ENCODE peak calls at places on chromosomes 3 and 15, in seven cellular contexts. U is HCEC 1CT, O is glutamatergic neuron, H is T follicular helper cell, F is HFFc6, T is Peyer's patch, D is HT1080. P is an unnamed sample.
A peak's percentile ranks its signal among the peaks of the same experiment; 100 is the strongest.

GRCh38 chr3:16319307-16319706 is 54.3 kb downstream of the OXNAD1 start:
- DNase-seq in U (no peak), O (no peak), H (peak; percentile 75), F (no peak), T (no peak), D (peak; percentile 23), P (no peak)

GRCh38 chr3:190552969-190553759 is 39.3 kb downstream of the IL1RAP start:
- DNase-seq in U (no peak), O (no peak), H (no peak), F (no peak), T (no peak), D (no peak), P (no peak)

GRCh38 chr15:101140697-101141065 is 111.2 kb downstream of the CHSY1 start:
- DNase-seq in U (no peak), O (no peak), H (no peak), F (no peak), T (no peak), D (no peak), P (no peak)

GRCh38 chr3:187746479-187747335 is 1.4 kb upstream of the BCL6 start:
- DNase-seq in U (peak; percentile 11), O (no peak), H (no peak), F (peak; percentile 8), T (no peak), D (no peak), P (peak; percentile 59)

GRCh38 chr3:116474356-116475200 is 29.3 kb upstream of the LSAMP start:
- DNase-seq in U (no peak), O (peak; percentile 67), H (no peak), F (no peak), T (no peak), D (no peak), P (no peak)

GRCh38 chr3:100492810-100493140 is 356 bp downstream of the TMEM45A start:
- DNase-seq in U (no peak), O (no peak), H (no peak), F (no peak), T (no peak), D (no peak), P (no peak)

GRCh38 chr3:66153471-66153870 is 67.3 kb upstream of the SLC25A26 start:
- DNase-seq in U (no peak), O (no peak), H (no peak), F (no peak), T (no peak), D (no peak), P (no peak)

GRCh38 chr15:48966595-48967301 is 3.0 kb upstream of the SHC4 start:
- DNase-seq in U (peak; percentile 82), O (no peak), H (no peak), F (peak; percentile 66), T (no peak), D (peak; percentile 88), P (no peak)

GRCh38 chr15:22227961-22228762 is 147.8 kb downstream of the OR4M2 start:
- DNase-seq in U (no peak), O (no peak), H (no peak), F (no peak), T (no peak), D (no peak), P (no peak)

GRCh38 chr3:165797551-165797950 is 39.7 kb downstream of the BCHE start:
- DNase-seq in U (no peak), O (no peak), H (no peak), F (no peak), T (no peak), D (no peak), P (no peak)

GRCh38 chr3:149717391-149718056 is 34.8 kb downstream of the COMMD2 start:
- DNase-seq in U (peak; percentile 75), O (peak; percentile 37), H (no peak), F (peak; percentile 72), T (no peak), D (peak; percentile 78), P (peak; percentile 33)

GRCh38 chr3:193134895-193135294 is 106.1 kb upstream of the PLAAT1 start:
- DNase-seq in U (peak; percentile 80), O (no peak), H (no peak), F (peak; percentile 81), T (no peak), D (peak; percentile 96), P (no peak)

GRCh38 chr3:39141211-39141995 is 12.0 kb downstream of the CSRNP1 start:
- DNase-seq in U (no peak), O (no peak), H (no peak), F (peak; percentile 40), T (peak; percentile 83), D (no peak), P (no peak)

GRCh38 chr3:32817561-32818430 is at the start of gene TRIM71:
- DNase-seq in U (no peak), O (peak; percentile 38), H (no peak), F (no peak), T (no peak), D (no peak), P (no peak)

GRCh38 chr15:69225355-69226027 is 65.1 kb downstream of the GLCE start:
- DNase-seq in U (peak; percentile 61), O (no peak), H (no peak), F (peak; percentile 46), T (no peak), D (peak; percentile 29), P (no peak)

GRCh38 chr3:190307164-190307545 is 15.1 kb downstream of the CLDN1 start:
- DNase-seq in U (no peak), O (no peak), H (no peak), F (no peak), T (no peak), D (no peak), P (no peak)

GRCh38 chr15:34783986-34784385 is 11.4 kb downstream of the ACTC1 start:
- DNase-seq in U (no peak), O (no peak), H (no peak), F (no peak), T (no peak), D (no peak), P (no peak)

GRCh38 chr15:59296181-59296617 is 76.5 kb downstream of the MYO1E start:
- DNase-seq in U (peak; percentile 92), O (no peak), H (no peak), F (peak; percentile 84), T (no peak), D (peak; percentile 82), P (no peak)

GRCh38 chr3:59816312-59816711 is 766.5 kb upstream of the CFAP20DC start:
- DNase-seq in U (no peak), O (no peak), H (no peak), F (no peak), T (no peak), D (no peak), P (no peak)

GRCh38 chr3:192571197-192571791 is 156.0 kb downstream of the FGF12 start:
- DNase-seq in U (peak; percentile 11), O (no peak), H (no peak), F (peak; percentile 21), T (peak; percentile 47), D (peak; percentile 77), P (peak; percentile 46)

GRCh38 chr15:49674370-49674769 is 53.5 kb downstream of the DTWD1 start:
- DNase-seq in U (no peak), O (no peak), H (no peak), F (no peak), T (no peak), D (no peak), P (no peak)

GRCh38 chr3:60610441-60611112 is 640.7 kb downstream of the FHIT start:
- DNase-seq in U (peak; percentile 91), O (no peak), H (no peak), F (peak; percentile 89), T (no peak), D (peak; percentile 36), P (no peak)

GRCh38 chr3:109132801-109133473 is 3.6 kb upstream of the C3orf85 start:
- DNase-seq in U (no peak), O (no peak), H (no peak), F (no peak), T (no peak), D (peak; percentile 84), P (no peak)

GRCh38 chr15:39188314-39188713 is 392.6 kb upstream of the THBS1 start:
- DNase-seq in U (no peak), O (no peak), H (no peak), F (peak; percentile 45), T (no peak), D (no peak), P (no peak)

GRCh38 chr3:142910280-142910679 is 21.4 kb upstream of the PCOLCE2 start:
- DNase-seq in U (no peak), O (no peak), H (no peak), F (no peak), T (no peak), D (peak; percentile 18), P (no peak)

GRCh38 chr3:159635047-159635641 is 353.5 kb upstream of the IL12A start:
- DNase-seq in U (peak; percentile 73), O (no peak), H (no peak), F (peak; percentile 35), T (no peak), D (peak; percentile 70), P (no peak)

GRCh38 chr3:29949131-29949530 is 657.3 kb upstream of the TGFBR2 start:
- DNase-seq in U (peak; percentile 36), O (no peak), H (no peak), F (peak; percentile 23), T (no peak), D (peak; percentile 15), P (no peak)

P was measured in hypothalamus.